ENCODE peak calls at places on chromosomes 1 and 21, in five cellular contexts. M is adrenal gland, D is transverse colon, Q is lower leg skin, T is A549. H is an unnamed sample.

GRCh38 chr21:14073615-14074014 is 137.1 kb downstream of the LIPI start:
- DNase-seq in M (no peak), D (no peak), Q (no peak), T (no peak), H (no peak)

GRCh38 chr1:108817016-108817415 is 39.9 kb downstream of the AKNAD1 start:
- DNase-seq in M (no peak), D (peak), Q (peak), T (no peak), H (no peak)

GRCh38 chr1:32713081-32713480 is 10.5 kb upstream of the SYNC start:
- DNase-seq in M (no peak), D (no peak), Q (no peak), T (no peak), H (no peak)

GRCh38 chr1:60017831-60018230 is 55.7 kb downstream of the C1orf87 start:
- DNase-seq in M (no peak), D (no peak), Q (no peak), T (no peak), H (no peak)

GRCh38 chr1:20785907-20786309 is 1.2 kb downstream of the HP1BP3 start:
- DNase-seq in M (no peak), D (no peak), Q (no peak), T (no peak), H (no peak)

GRCh38 chr21:44533121-44533890 is 6.7 kb downstream of the KRTAP10-1 start:
- DNase-seq in M (peak), D (peak), Q (no peak), T (no peak), H (no peak)

GRCh38 chr1:53061859-53062714 is at the start of gene PODN:
- DNase-seq in M (no peak), D (no peak), Q (peak), T (no peak), H (no peak)

GRCh38 chr1:236759252-236759859 is 35.7 kb upstream of the MTR start:
- DNase-seq in M (no peak), D (no peak), Q (no peak), T (peak), H (peak)

GRCh38 chr1:199083680-199084079 is 444.8 kb downstream of the PTPRC start:
- DNase-seq in M (no peak), D (no peak), Q (no peak), T (no peak), H (no peak)

GRCh38 chr21:45545691-45546531 is 3.7 kb upstream of the SLC19A1 start:
- DNase-seq in M (peak), D (no peak), Q (no peak), T (no peak), H (no peak)

GRCh38 chr1:97252925-97253324 is 531.3 kb downstream of the PTBP2 start:
- DNase-seq in M (no peak), D (no peak), Q (no peak), T (no peak), H (no peak)

GRCh38 chr1:92480813-92481597 is 5.7 kb downstream of the GFI1 start:
- DNase-seq in M (no peak), D (no peak), Q (no peak), T (no peak), H (no peak)

GRCh38 chr1:154726443-154726842 is 118.5 kb upstream of the ADAR start:
- DNase-seq in M (no peak), D (no peak), Q (no peak), T (no peak), H (no peak)

GRCh38 chr1:26537951-26538352 is 8.4 kb downstream of the RPS6KA1 start:
- DNase-seq in M (peak), D (peak), Q (no peak), T (peak), H (peak)

GRCh38 chr1:26784886-26785285 is 2.9 kb upstream of the PIGV start:
- DNase-seq in M (no peak), D (no peak), Q (no peak), T (no peak), H (no peak)

GRCh38 chr1:173097001-173097400 is 46.3 kb upstream of the TNFSF18 start:
- DNase-seq in M (no peak), D (no peak), Q (no peak), T (no peak), H (no peak)

GRCh38 chr1:54409156-54410142 is 3.3 kb upstream of the SSBP3 start:
- DNase-seq in M (no peak), D (peak), Q (no peak), T (no peak), H (peak)

GRCh38 chr1:177983087-177983823 is 13.4 kb upstream of the SEC16B start:
- DNase-seq in M (no peak), D (no peak), Q (no peak), T (no peak), H (no peak)

GRCh38 chr1:190098756-190099155 is 378.9 kb downstream of the BRINP3 start:
- DNase-seq in M (no peak), D (no peak), Q (no peak), T (no peak), H (no peak)

GRCh38 chr1:225462429-225462713 is 34.5 kb upstream of the LBR start:
- DNase-seq in M (no peak), D (no peak), Q (no peak), T (no peak), H (no peak)

GRCh38 chr1:27574871-27575831 is 28.8 kb downstream of the AHDC1 start:
- DNase-seq in M (peak), D (peak), Q (no peak), T (peak), H (peak)

GRCh38 chr1:93829061-93829460 is 49.9 kb downstream of the DNTTIP2 start:
- DNase-seq in M (no peak), D (no peak), Q (no peak), T (no peak), H (no peak)

GRCh38 chr1:87330201-87330953 is 1.7 kb downstream of the LMO4 start:
- DNase-seq in M (no peak), D (peak), Q (no peak), T (no peak), H (peak)

GRCh38 chr1:33975961-33976360 is 112.1 kb downstream of the HMGB4 start:
- DNase-seq in M (no peak), D (no peak), Q (no peak), T (no peak), H (no peak)

GRCh38 chr1:156291226-156292061 is 4.0 kb downstream of the GLMP start:
- DNase-seq in M (peak), D (peak), Q (peak), T (peak), H (peak)

GRCh38 chr1:87706198-87706597 is 377.5 kb downstream of the LMO4 start:
- DNase-seq in M (no peak), D (no peak), Q (no peak), T (no peak), H (no peak)

GRCh38 chr1:208000504-208000903 is 89.6 kb upstream of the CD34 start:
- DNase-seq in M (no peak), D (no peak), Q (no peak), T (no peak), H (no peak)

DNA sequence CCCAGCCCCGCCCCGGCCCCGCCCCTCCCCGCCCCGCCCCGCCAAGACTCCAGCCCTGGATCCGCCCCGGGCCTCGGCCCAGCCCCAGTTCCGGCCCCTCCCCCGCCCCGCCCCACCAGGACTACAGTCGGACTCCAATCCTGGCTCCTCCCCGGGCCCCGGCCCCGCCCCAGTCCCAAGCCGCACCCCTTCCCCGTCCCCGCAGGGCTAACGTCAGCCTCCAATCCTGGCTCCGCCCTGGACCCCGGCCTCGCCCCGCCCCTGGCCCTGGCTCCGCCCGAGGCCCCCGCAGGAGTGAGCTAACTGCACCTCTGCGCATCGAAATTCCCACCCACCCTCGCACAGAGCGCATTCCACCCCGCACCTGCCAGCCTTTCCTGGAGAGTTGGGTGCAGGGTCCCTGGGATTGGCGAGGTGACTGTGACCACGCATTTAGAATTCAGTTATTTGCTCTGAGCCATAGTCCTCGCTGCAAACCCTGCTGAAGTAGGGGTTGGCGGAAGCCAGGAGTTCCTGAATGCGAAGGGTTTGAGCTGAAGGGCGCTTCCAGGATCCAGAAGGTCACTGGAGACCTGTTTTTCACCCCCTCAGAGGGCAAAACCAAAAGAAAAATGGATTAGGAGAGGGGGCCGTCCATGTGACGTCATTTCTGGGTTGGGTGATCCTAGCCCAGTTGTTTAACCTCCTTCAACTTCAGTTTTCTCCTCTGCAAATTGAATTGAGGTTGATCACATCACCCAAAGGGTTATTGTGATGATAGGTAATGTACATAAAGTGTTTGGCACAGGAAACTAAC is 631 bp upstream of the IGSF8 start:
- DNase-seq in M (peak), D (peak), Q (peak), T (peak), H (peak)
- TF ChIP-seq POLR2A in M (peak), D (peak), Q (no peak), T (peak), H (no peak)

GRCh38 chr1:203306089-203306969 is 1.0 kb downstream of the BTG2 start:
- DNase-seq in M (peak), D (peak), Q (peak), T (peak), H (peak)

GRCh38 chr1:203306970-203307541 is 1.7 kb downstream of the BTG2 start:
- DNase-seq in M (no peak), D (peak), Q (no peak), T (no peak), H (peak)

GRCh38 chr1:203305809-203306088 is 430 bp downstream of the BTG2 start:
- DNase-seq in M (no peak), D (no peak), Q (peak), T (peak), H (peak)

GRCh38 chr1:203304391-203304918 is 864 bp upstream of the BTG2 start:
- DNase-seq in M (no peak), D (no peak), Q (no peak), T (no peak), H (no peak)

DNA sequence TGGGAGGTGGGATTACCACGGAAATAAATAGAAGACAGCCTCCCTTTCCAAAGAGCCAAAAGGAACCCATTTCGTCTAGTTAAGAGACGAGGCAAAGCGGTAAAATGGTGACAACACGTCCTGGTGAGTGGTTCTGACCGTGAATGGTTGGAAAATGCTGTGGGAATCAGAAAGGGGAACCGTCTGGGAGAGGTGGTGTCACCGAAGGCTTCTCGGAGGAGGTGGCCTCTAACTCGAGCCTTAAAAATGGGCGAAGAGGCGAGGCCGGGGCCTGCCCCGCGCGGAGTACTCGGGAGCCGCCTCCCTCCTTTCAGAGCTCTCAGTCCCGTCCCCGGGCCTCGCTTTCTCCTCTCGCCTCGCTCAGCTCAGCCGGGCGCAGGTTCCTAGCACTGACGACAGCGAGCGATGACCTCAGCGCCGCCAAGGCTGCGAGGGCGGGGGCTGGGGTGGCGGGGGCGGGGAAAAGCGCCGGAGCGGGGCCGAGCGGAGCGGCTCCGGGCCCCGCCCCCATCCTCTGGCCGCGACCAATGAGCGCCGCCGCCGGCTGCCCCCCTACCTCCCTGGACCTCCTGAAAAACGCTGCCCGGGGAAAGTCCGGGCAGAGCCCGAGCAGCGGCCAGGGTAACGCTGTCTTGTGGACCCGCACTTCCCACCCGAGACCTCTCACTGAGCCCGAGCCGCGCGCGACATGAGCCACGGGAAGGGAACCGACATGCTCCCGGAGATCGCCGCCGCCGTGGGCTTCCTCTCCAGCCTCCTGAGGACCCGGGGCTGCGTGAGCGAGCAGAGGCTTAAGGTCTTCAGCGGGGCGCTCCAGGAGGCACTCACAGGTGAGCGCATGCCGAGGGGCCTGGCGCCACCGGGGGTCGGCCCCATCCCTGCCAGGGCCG is at the start of gene BTG2:
- DNase-seq in M (peak), D (peak), Q (peak), T (peak), H (peak)
- TF ChIP-seq POLR2A in M (peak), D (peak), Q (peak), T (peak), H (peak)

DNA sequence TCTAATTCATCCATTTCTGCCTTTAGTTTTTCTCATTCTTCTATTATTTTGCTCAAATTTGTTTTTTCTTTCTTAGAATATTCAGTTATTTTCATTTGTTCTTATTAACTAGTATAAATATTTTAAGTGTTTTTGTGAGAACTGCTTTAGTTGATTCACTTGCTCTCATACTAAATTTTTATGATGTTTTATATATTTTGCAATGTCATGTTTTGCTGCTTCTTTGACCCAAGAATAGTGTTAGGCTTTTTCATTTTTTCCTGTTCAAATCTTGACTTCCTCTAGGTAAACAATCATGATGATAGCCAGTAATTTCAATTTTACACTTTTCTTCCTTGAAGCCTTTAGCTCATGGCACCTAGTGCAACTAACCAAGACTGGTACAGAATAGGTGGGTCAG is 45.2 kb downstream of the MAN1A2 start:
- DNase-seq in M (no peak), D (no peak), Q (no peak), T (no peak), H (no peak)
- TF ChIP-seq POLR2A in M (no peak), D (no peak), Q (no peak), T (no peak), H (no peak)

GRCh38 chr1:42456010-42456753 is at the start of the genes PPCS and ZMYND12:
- DNase-seq in M (peak), D (peak), Q (peak), T (peak), H (peak)
- TF ChIP-seq POLR2A in M (peak), D (peak), Q (no peak), T (peak), H (peak)

GRCh38 chr1:201877877-201878339 is 10.8 kb upstream of the SHISA4 start:
- DNase-seq in M (peak), D (no peak), Q (no peak), T (peak), H (peak)
- TF ChIP-seq POLR2A in M (no peak), D (no peak), Q (no peak), T (no peak), H (no peak)

DNA sequence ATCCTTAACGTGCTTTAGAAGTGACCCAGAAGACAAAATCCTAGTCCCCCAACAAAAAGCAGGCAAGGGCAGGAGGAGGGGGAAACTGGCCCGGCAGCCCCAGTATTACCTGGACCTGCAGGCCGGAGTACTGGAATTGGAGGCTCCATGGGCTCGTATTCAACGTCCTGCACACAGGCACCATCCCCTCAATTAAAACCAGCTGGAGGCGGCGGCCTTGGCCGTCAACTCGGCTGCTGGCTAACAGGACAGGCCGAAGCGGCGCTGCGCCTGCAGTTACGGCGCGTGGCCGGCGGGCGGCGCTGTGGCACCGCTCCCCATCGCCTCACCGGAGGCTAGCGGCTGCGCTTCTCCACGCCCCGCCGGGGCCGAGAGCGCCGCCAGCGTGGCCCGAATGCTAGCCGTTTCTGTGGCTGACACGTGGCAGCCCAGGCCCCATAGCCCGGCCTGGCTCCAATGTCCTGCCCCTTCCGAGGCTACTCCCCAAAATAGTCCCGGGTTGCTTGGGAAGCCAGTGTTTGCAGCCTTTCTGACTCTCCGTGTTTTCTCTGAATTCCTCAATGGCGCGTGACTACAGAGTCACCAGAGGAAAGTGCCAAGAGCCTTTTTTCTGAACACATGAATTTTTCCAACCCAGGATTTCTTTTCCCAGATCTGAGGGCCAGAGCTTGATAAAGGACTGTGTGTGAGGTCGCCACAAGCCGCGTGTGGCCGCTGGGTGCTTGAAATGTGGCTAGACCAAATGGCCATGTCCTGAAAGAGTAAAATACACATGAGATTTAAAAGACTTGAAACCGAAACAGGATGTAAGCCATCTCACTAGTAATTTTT is 82.5 kb downstream of the HHIPL2 start:
- DNase-seq in M (peak), D (peak), Q (peak), T (peak), H (peak)
- TF ChIP-seq POLR2A in M (peak), D (no peak), Q (no peak), T (peak), H (no peak)

DNA sequence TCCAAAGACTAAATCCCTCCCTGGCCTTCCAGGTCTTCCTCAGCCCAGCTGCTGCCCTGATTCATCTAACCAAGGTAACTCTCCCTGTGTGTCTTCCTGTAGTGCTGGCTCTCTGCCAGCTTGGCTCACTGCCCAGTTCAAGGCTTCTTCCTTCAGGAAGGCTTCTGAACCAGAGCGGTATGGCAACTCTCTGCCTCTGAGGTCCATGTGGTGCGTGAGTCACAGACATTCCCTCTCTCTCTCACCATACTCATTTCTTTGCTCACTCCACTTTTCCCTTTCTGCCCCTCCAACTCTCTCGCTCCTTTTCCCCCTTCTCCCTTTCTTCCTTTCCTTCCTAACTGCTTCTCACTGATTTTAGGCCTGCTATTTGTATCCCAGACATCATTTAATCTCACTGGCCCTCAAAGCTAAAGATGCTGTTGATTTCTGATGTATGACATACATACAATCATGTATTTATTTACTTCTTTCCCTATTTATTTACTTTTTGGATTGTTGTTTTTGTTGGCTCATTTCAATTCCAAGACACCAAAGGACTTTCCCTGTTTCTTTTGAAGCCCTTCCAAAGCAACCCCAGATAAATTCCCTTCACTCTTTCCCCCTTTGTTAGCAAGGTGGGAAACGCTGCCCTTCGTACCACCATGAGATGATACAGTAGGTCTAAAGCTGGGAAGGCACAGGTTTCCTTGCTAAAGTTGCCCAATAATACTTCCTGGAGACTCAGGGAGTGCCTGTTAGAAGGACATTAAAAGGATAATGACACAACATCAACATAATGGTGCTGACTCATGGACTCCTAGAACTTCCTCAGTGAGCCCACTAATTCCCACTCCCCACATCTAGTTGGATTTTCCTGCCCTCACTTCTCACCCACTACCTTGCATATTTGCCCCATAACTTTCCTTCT is 17.8 kb downstream of the CFAP45 start:
- DNase-seq in M (peak), D (peak), Q (peak), T (peak), H (peak)
- TF ChIP-seq POLR2A in M (no peak), D (no peak), Q (no peak), T (no peak), H (no peak)

H was measured in erythroblast.